ENCODE peak calls at places on chromosomes 16 and 17, in five cellular contexts. Q is osteocyte; K is CD4-positive, alpha-beta T cell; U is hepatic stellate cell; V is adipocyte. P is an unnamed sample.

GRCh38 chr17:28317099-28317964 is 1.7 kb upstream of the TMEM97 start:
- DNase-seq in Q (no peak), U (no peak), K (no peak), V (no peak), P (no peak)

GRCh38 chr17:81513669-81514484 is 1.3 kb upstream of the ACTG1 start:
- DNase-seq in K (no peak), U (peak), V (peak), Q (no peak), P (peak)

GRCh38 chr17:21126645-21127507 is at the start of gene DHRS7B:
- DNase-seq in Q (peak), U (peak), V (peak), K (peak), P (peak)

GRCh38 chr17:28575126-28575795 is 1.4 kb downstream of the ALDOC start:
- DNase-seq in K (no peak), Q (no peak), V (no peak), U (no peak), P (no peak)

GRCh38 chr17:47615766-47616424 is 33.8 kb upstream of the KPNB1 start:
- DNase-seq in Q (no peak), V (peak), U (no peak), K (no peak), P (peak)

GRCh38 chr17:45951403-45951802 is 47.6 kb upstream of the STH start:
- DNase-seq in U (no peak), K (no peak), Q (no peak), V (no peak), P (no peak)

GRCh38 chr17:41009301-41009760 is 403 bp upstream of the KRTAP3-1 start:
- DNase-seq in U (no peak), K (no peak), V (no peak), Q (no peak), P (no peak)

GRCh38 chr16:87570938-87571867 is 31.1 kb upstream of the JPH3 start:
- DNase-seq in U (peak), V (peak), K (no peak), Q (no peak), P (peak)

GRCh38 chr17:55527520-55528118 is 16.4 kb upstream of the SMIM36 start:
- DNase-seq in Q (no peak), V (peak), K (no peak), U (peak), P (peak)

GRCh38 chr16:17448640-17449638 is 21.8 kb downstream of the XYLT1 start:
- DNase-seq in U (no peak), K (peak), Q (no peak), V (no peak), P (no peak)

GRCh38 chr16:71722801-71723536 is 1.5 kb downstream of the PHLPP2 start:
- DNase-seq in V (peak), U (peak), K (peak), Q (peak), P (peak)

GRCh38 chr16:14462811-14463210 is 167.2 kb downstream of the PARN start:
- DNase-seq in Q (no peak), V (no peak), K (no peak), U (no peak), P (peak)

GRCh38 chr16:65414284-65414984 is 292.6 kb upstream of the CDH11 start:
- DNase-seq in U (peak), V (peak), Q (no peak), K (no peak), P (peak)

GRCh38 chr17:79223471-79223870 is 148.8 kb downstream of the ENGASE start:
- DNase-seq in U (no peak), V (no peak), K (no peak), Q (no peak), P (no peak)

GRCh38 chr17:52159159-52159809 is 770 bp upstream of the CA10 start:
- DNase-seq in U (no peak), Q (no peak), V (no peak), K (no peak), P (no peak)

GRCh38 chr17:1532836-1533602 is 16.6 kb upstream of the INPP5K start:
- DNase-seq in Q (no peak), U (no peak), K (peak), V (no peak), P (no peak)

GRCh38 chr16:3094289-3095027 is 4.6 kb downstream of the ZSCAN10 start:
- DNase-seq in Q (no peak), U (peak), K (no peak), V (peak), P (peak)

GRCh38 chr16:67770371-67770991 is 35.9 kb downstream of the RANBP10 start:
- DNase-seq in K (no peak), U (peak), Q (no peak), V (no peak), P (peak)

GRCh38 chr17:30376621-30377452 is 1.9 kb upstream of the CPD start:
- DNase-seq in V (peak), Q (no peak), U (peak), K (no peak), P (no peak)

GRCh38 chr17:44222112-44222869 is 2.8 kb upstream of the UBTF start:
- DNase-seq in U (peak), K (peak), Q (peak), V (peak), P (peak)

GRCh38 chr17:18035704-18036103 is 3.3 kb downstream of the ATPAF2 start:
- DNase-seq in K (no peak), V (no peak), Q (no peak), U (no peak), P (no peak)

GRCh38 chr16:35724551-35724950 is 2265.1 kb downstream of the TP53TG3F start:
- DNase-seq in Q (peak), U (no peak), K (no peak), V (no peak), P (no peak)

GRCh38 chr16:67543582-67543981 is 15.0 kb downstream of the RIPOR1 start:
- DNase-seq in Q (no peak), K (no peak), U (no peak), V (no peak), P (no peak)

GRCh38 chr16:49491736-49492089 is 118.1 kb downstream of the C16orf78 start:
- DNase-seq in V (no peak), Q (no peak), U (peak), K (no peak), P (peak)

GRCh38 chr16:22220714-22221113 is 14.6 kb downstream of the EEF2K start:
- DNase-seq in K (no peak), Q (no peak), U (no peak), V (no peak), P (no peak)

GRCh38 chr17:66378296-66378695 is 75.9 kb downstream of the PRKCA start:
- DNase-seq in U (no peak), V (no peak), Q (no peak), K (no peak), P (no peak)

GRCh38 chr16:56515665-56516064 is 4.2 kb downstream of the BBS2 start:
- DNase-seq in Q (no peak), U (no peak), V (no peak), K (no peak), P (no peak)

GRCh38 chr16:2206420-2206779 is 1.1 kb downstream of the MLST8 start:
- DNase-seq in V (no peak), K (no peak), Q (no peak), U (no peak), P (no peak)

GRCh38 chr16:27232875-27233605 is 29.7 kb downstream of the KDM8 start:
- DNase-seq in Q (no peak), K (no peak), V (no peak), U (no peak), P (no peak)

GRCh38 chr17:75693500-75694481 is 26.7 kb downstream of the SAP30BP start:
- DNase-seq in U (peak), K (no peak), V (peak), Q (peak), P (peak)

GRCh38 chr16:88287219-88287618 is 95.5 kb upstream of the ZNF469 start:
- DNase-seq in V (no peak), U (no peak), K (no peak), Q (no peak), P (no peak)

GRCh38 chr16:74738134-74738541 is 36.5 kb downstream of the FA2H start:
- DNase-seq in U (no peak), Q (no peak), K (no peak), V (peak), P (no peak)

GRCh38 chr17:42520540-42520951 is 15.5 kb upstream of the NAGLU start:
- DNase-seq in U (no peak), K (no peak), V (no peak), Q (no peak), P (no peak)

GRCh38 chr17:31739300-31739699 is 119.7 kb downstream of the COPRS start:
- DNase-seq in K (no peak), V (peak), Q (no peak), U (no peak), P (no peak)

GRCh38 chr17:18877104-18877503 is 19.2 kb downstream of the PRPSAP2 start:
- DNase-seq in U (peak), V (no peak), K (no peak), Q (no peak), P (no peak)

GRCh38 chr16:50496990-50497389 is 51.2 kb upstream of the NKD1 start:
- DNase-seq in V (no peak), K (no peak), Q (no peak), U (no peak), P (no peak)